ENCODE peak calls at places on chromosomes 3 and 15, in ten cellular contexts. E, Q, F, A, G, H, D, B, J and R are unnamed samples.

GRCh38 chr3:13705051-13705450 is 156.1 kb downstream of the FBLN2 start:
- DNase-seq in H (no peak), Q (no peak), A (no peak), E (no peak), B (no peak), F (no peak), G (no peak), D (no peak), J (no peak), R (no peak)

GRCh38 chr3:56835626-56836025 is 33.9 kb upstream of the ARHGEF3 start:
- DNase-seq in D (no peak), H (peak; percentile 30), E (no peak), B (no peak), A (no peak), J (peak; percentile 19), Q (no peak), G (no peak), F (no peak), R (no peak)

GRCh38 chr3:85835857-85836470 is 877.2 kb downstream of the CADM2 start:
- DNase-seq in Q (no peak), G (no peak), A (no peak), H (no peak), J (no peak), D (no peak), B (no peak), E (no peak), F (no peak), R (no peak)

GRCh38 chr3:56790016-56790950 is 11.5 kb downstream of the ARHGEF3 start:
- DNase-seq in F (no peak), H (no peak), B (no peak), D (no peak), A (no peak), E (peak; percentile 15), J (no peak), G (no peak), Q (no peak), R (no peak)

GRCh38 chr15:100775581-100776185 is 103.9 kb upstream of the ALDH1A3 start:
- DNase-seq in B (no peak), E (no peak), J (no peak), A (no peak), F (no peak), Q (no peak), D (no peak), G (no peak), H (no peak), R (no peak)

GRCh38 chr3:99929409-99930139 is 111.9 kb downstream of the CMSS1 start:
- DNase-seq in G (peak; percentile 35), H (peak; percentile 9), A (no peak), D (no peak), E (no peak), J (peak; percentile 53), B (no peak), F (peak; percentile 68), Q (peak; percentile 10), R (no peak)

GRCh38 chr3:51198476-51198875 is 186.6 kb upstream of the MANF start:
- DNase-seq in H (no peak), G (no peak), J (no peak), A (no peak), F (no peak), D (no peak), Q (no peak), E (no peak), B (no peak), R (no peak)

GRCh38 chr3:128486692-128487537 is 6.1 kb downstream of the GATA2 start:
- DNase-seq in F (no peak), E (no peak), J (peak; percentile 61), Q (no peak), D (no peak), H (peak; percentile 37), B (no peak), G (no peak), A (no peak), R (no peak)

GRCh38 chr3:56005196-56005805 is 463.0 kb downstream of the ERC2 start:
- DNase-seq in E (no peak), A (no peak), B (no peak), G (no peak), Q (peak; percentile 74), D (peak; percentile 11), F (peak; percentile 57), J (no peak), H (peak; percentile 77), R (no peak)

GRCh38 chr15:47870956-47871625 is 153.8 kb downstream of the SEMA6D start:
- DNase-seq in J (peak; percentile 52), B (no peak), H (peak; percentile 72), A (no peak), G (peak; percentile 70), D (no peak), E (no peak), Q (no peak), F (peak; percentile 29), R (no peak)

GRCh38 chr3:80097674-80098073 is 329.9 kb upstream of the ROBO1 start:
- DNase-seq in F (peak; percentile 4), G (no peak), D (peak; percentile 5), E (no peak), J (no peak), Q (no peak), B (no peak), H (peak; percentile 56), A (no peak), R (no peak)

GRCh38 chr3:102400766-102401165 is 34.0 kb upstream of the ZPLD1 start:
- DNase-seq in Q (peak; percentile 8), E (no peak), G (peak; percentile 0), H (peak; percentile 97), F (peak; percentile 89), D (peak; percentile 81), A (no peak), B (no peak), J (peak; percentile 15), R (no peak)

GRCh38 chr15:70120954-70121655 is 23.4 kb upstream of the TLE3 start:
- DNase-seq in A (no peak), Q (no peak), E (no peak), J (no peak), B (no peak), G (no peak), D (no peak), H (no peak), F (no peak), R (no peak)

GRCh38 chr15:46786886-46787285 is 930.4 kb upstream of the SEMA6D start:
- DNase-seq in A (no peak), F (no peak), B (no peak), E (no peak), Q (no peak), J (no peak), G (no peak), H (no peak), D (no peak), R (no peak)

GRCh38 chr3:128068156-128068620 is 16.0 kb downstream of the SEC61A1 start:
- DNase-seq in E (no peak), D (peak; percentile 59), H (peak; percentile 55), A (no peak), Q (peak; percentile 31), F (no peak), G (no peak), B (no peak), J (peak; percentile 58), R (peak; percentile 44)